ENCODE peak calls at places on chromosomes 6 and 20, in four cellular contexts. N, V, D and T are unnamed samples.

GRCh38 chr20:37897008-37897548 is 5.8 kb upstream of the VSTM2L start:
- DNase-seq in N (no peak), V (no peak), D (no peak), T (no peak)

GRCh38 chr6:111730835-111731234 is 125.2 kb upstream of the TRAF3IP2 start:
- DNase-seq in N (peak), V (no peak), D (no peak), T (no peak)

GRCh38 chr6:3797231-3798200 is 46.0 kb upstream of the PXDC1 start:
- DNase-seq in N (no peak), V (peak), D (peak), T (no peak)

GRCh38 chr6:157787080-157787479 is 36.0 kb upstream of the SNX9 start:
- DNase-seq in N (no peak), V (peak), D (peak), T (no peak)

GRCh38 chr20:1390552-1391403 is 2.1 kb downstream of the FKBP1A start:
- DNase-seq in N (no peak), V (no peak), D (no peak), T (no peak)

GRCh38 chr20:44776977-44777376 is 31.3 kb downstream of the KCNK15 start:
- DNase-seq in N (no peak), V (peak), D (peak), T (no peak)

GRCh38 chr20:2709205-2709981 is 16.8 kb downstream of the EBF4 start:
- DNase-seq in N (no peak), V (no peak), D (no peak), T (no peak)

GRCh38 chr20:58647162-58647813 is 3.8 kb upstream of the STX16 start:
- DNase-seq in N (no peak), V (no peak), D (no peak), T (no peak)

GRCh38 chr6:82129814-82130213 is 117.7 kb downstream of the IBTK start:
- DNase-seq in N (no peak), V (no peak), D (no peak), T (no peak)

GRCh38 chr20:25364180-25364788 is 26.4 kb downstream of the ABHD12 start:
- DNase-seq in N (no peak), V (no peak), D (peak), T (no peak)

GRCh38 chr6:158894192-158894591 is 75.0 kb upstream of the EZR start:
- DNase-seq in N (no peak), V (peak), D (peak), T (no peak)

GRCh38 chr6:144410059-144410458 is 124.9 kb downstream of the UTRN start:
- DNase-seq in N (no peak), V (no peak), D (no peak), T (no peak)

GRCh38 chr6:41638801-41639555 is 710 bp downstream of the MDFI start:
- DNase-seq in N (peak), V (no peak), D (no peak), T (no peak)

GRCh38 chr20:16719421-16719820 is 10.4 kb upstream of the SNRPB2 start:
- DNase-seq in N (no peak), V (no peak), D (no peak), T (no peak)

GRCh38 chr6:19297880-19298279 is 539.3 kb upstream of the ID4 start:
- DNase-seq in N (no peak), V (no peak), D (no peak), T (no peak)

GRCh38 chr6:170155464-170156196 is 135.2 kb downstream of the DLL1 start:
- DNase-seq in N (no peak), V (no peak), D (no peak), T (no peak)

GRCh38 chr6:150546457-150546856 is 53.2 kb upstream of the PLEKHG1 start:
- DNase-seq in N (no peak), V (no peak), D (no peak), T (no peak)

GRCh38 chr6:107423474-107423873 is 35.9 kb downstream of the PDSS2 start:
- DNase-seq in N (no peak), V (no peak), D (no peak), T (no peak)

GRCh38 chr6:15384901-15385300 is 139.0 kb downstream of the JARID2 start:
- DNase-seq in N (no peak), V (no peak), D (no peak), T (no peak)

GRCh38 chr6:129263117-129263516 is 380.2 kb downstream of the LAMA2 start:
- DNase-seq in N (no peak), V (no peak), D (no peak), T (no peak)

GRCh38 chr6:95768539-95768938 is 191.2 kb downstream of the MANEA start:
- DNase-seq in N (no peak), V (no peak), D (no peak), T (no peak)

GRCh38 chr20:944774-945410 is 28.8 kb upstream of the ANGPT4 start:
- DNase-seq in N (no peak), V (no peak), D (no peak), T (no peak)

GRCh38 chr6:40957616-40958492 is 81.2 kb downstream of the UNC5CL start:
- DNase-seq in N (no peak), V (peak), D (peak), T (no peak)

GRCh38 chr6:138415125-138415524 is 11.1 kb downstream of the HEBP2 start:
- DNase-seq in N (no peak), V (no peak), D (no peak), T (no peak)

DNA sequence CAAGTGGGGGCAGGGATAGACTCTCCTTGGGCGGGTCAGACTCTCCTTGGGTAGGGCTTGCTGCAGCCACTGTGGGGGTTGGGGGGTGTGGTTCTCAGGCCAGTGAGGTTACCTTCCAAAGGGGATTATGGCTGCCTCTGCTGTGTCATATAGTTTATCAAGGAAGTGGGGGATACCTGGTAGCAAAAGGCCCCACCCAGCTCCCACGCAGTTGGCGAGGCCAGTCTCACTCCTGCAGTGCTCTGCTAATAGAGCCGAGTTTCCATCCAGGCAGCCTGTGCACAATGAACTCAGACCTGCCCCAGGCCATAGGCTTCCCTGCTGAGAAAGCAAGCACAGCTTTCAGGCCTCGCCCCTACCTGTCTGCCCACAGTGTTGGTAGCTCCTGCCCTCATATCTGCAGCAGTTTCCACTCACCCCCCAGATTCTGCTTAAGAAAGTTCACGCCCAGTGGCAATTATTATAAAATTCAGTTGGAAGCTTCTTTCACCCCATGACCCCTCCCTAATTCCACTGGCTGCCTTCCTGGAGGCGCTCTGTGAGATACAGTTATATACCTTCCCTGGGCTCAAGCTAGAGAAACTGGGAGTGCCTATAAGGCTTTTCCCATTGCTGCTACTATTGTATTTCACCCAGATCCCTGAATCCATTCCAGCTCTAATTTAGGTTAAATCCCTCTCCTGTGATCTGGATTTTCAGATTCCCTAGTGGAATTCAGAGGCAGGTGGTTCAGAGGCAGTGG is 56.1 kb downstream of the HDDC2 start:
- DNase-seq in N (no peak), V (no peak), D (no peak), T (no peak)
- H3K27ac ChIP-seq in N (no peak), V (peak), D (no peak), T (peak)

DNA sequence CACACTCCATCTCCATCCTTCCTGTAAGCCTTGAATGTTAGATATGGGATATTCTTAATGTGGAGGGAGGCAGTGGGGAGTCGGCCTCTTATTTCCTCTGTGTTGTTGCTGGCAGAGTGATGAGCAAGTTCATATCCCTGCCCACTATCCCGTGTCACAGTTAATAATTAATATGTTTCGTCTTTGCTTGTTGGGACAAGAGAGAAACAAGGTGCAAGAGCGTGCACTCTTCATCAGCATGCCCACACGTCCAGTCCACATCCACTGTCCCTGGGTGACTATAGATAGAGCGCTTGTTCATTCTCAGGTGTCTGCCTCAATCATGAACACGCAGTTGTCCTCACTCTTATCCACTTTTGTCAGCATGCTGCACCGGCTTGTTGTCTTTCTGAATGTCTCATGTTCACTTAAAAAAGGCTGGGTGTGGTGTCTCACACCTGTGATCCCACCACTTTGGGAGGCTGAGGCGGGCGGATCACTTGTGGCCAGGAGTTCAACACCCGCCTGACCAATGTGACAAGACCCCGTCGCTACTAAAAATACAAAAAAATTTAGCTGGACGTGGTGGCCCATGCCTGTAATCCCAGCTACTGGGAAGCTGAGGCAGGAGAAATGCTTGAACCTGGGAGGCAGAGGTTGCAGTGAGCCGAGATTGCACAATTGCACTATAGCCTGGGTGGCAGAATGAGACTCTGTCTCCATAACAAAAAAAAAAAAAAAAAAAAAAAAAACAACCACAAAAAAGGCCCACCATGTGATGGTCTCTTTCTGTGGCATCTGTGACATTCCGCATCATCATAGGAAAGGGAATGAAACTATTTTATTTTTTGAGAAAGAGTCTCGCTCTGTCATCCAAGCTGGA is 34.2 kb downstream of the PPP1R3G start:
- DNase-seq in N (no peak), V (no peak), D (no peak), T (no peak)
- TF ChIP-seq POLR2A in N (no peak), V (no peak), D (no peak), T (no peak)

DNA sequence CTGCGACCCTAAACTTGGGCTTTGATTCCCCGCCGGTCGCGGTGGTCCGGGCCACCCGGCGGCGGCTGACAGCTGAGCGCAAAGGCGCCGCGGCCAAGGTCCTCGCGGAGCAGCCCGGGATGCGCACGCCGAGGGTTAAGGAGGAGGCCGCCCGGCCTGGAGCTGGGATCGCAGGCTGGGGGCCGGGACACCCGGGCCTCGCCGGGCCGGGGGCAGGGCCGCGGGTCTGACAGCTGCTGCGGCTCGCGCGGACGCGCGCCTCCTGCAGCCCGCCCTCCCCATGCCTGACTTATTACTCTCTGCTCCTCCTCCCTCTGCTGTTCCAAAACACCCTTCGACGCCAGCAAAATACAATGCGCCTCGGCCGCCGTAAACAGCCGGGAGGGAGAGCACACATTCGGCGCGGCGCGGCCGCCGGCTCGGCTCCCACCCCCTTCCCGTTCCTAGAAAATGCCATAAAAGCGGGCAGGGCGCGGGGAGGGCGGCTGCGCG is 743 bp downstream of the BACH2 start:
- DNase-seq in N (peak), V (peak), D (peak), T (peak)
- TF ChIP-seq CTCF in N (no peak), V (no peak), D (peak), T (peak)

DNA sequence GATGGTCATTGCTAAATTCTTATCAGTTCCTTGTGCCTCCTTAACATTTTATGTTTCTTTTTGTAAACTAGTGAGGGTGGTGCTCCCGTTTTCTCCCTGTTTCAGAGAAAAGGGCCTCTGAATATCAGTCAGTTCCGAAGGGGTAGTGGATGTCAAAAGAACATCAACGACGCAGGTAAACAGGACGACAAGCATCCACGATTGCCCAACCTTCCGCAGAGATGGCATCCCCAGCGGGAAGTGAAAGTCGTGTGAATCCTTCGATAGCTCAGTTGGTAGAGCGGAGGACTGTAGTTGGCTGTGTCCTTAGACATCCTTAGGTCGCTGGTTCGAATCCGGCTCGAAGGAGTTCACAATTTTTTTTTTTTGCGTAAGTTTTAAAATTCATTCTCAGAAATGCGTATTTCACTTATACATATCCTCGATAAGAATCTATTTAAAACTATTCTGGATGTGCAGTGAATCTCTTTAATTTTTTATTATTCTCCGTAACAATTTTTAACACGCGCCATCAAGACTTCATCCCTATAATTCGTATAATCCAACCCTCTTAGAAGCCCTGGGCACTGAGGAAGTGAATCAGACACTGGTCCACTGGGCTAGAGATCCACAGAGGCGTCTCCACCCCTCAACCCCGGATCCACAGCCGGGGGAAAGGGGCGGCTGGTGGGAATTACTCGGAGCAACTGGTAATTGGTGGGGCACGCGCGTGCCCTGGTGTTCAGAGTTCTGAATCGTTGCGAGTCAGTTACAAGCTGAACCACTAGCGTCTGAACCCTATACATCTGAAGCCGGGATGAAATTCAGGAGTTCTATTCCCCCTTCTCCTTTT is 27.9 kb upstream of the ABT1 start:
- DNase-seq in N (peak), V (peak), D (peak), T (no peak)
- H3K27ac ChIP-seq in N (peak), V (peak), D (no peak), T (peak)